ENCODE peak calls at places on chromosomes 4 and X, in five cellular contexts. C, L, H, M and V are unnamed samples.

GRCh38 chrX:68831405-68832100 is 2.7 kb downstream of the EFNB1 start:
- DNase-seq in L (peak), C (no peak), H (no peak), M (no peak), V (no peak)

GRCh38 chr4:67288964-67289363 is 256.3 kb downstream of the CENPC start:
- DNase-seq in M (peak), C (peak), H (no peak), L (no peak), V (no peak)

GRCh38 chrX:129808163-129808828 is 28.5 kb downstream of the SASH3 start:
- DNase-seq in C (no peak), H (no peak), M (no peak), L (no peak), V (no peak)

GRCh38 chr4:37628977-37629609 is 57.1 kb downstream of the RELL1 start:
- DNase-seq in L (peak), H (no peak), C (no peak), M (peak), V (peak)

GRCh38 chr4:96162631-96163030 is 322.7 kb downstream of the PDHA2 start:
- DNase-seq in L (no peak), C (no peak), M (no peak), H (no peak), V (no peak)

GRCh38 chr4:82899339-82899738 is 1.2 kb upstream of the THAP9 start:
- DNase-seq in H (no peak), C (no peak), M (no peak), L (no peak), V (peak)

GRCh38 chr4:151038452-151039157 is 23.5 kb upstream of the LRBA start:
- DNase-seq in L (no peak), C (no peak), M (no peak), H (no peak), V (no peak)

GRCh38 chrX:120517936-120518335 is 42.8 kb downstream of the CUL4B start:
- DNase-seq in L (no peak), C (no peak), H (no peak), M (no peak), V (peak)

GRCh38 chr4:10016169-10016568 is 5.1 kb downstream of the SLC2A9 start:
- DNase-seq in C (no peak), M (no peak), L (no peak), H (no peak), V (no peak)

GRCh38 chr4:7842384-7843279 is 97.0 kb downstream of the AFAP1 start:
- DNase-seq in C (no peak), M (no peak), H (no peak), L (peak), V (peak)

GRCh38 chr4:70706516-70706915 is 15.2 kb upstream of the RUFY3 start:
- DNase-seq in C (no peak), H (no peak), L (no peak), M (no peak), V (peak)

GRCh38 chr4:94558392-94558920 is 106.7 kb downstream of the PDLIM5 start:
- DNase-seq in C (no peak), L (no peak), M (no peak), H (no peak), V (no peak)

GRCh38 chr4:53994382-53994781 is 70.0 kb downstream of the CHIC2 start:
- DNase-seq in M (peak), H (no peak), C (no peak), L (no peak), V (peak)

GRCh38 chr4:25088342-25088952 is 57.7 kb upstream of the LGI2 start:
- DNase-seq in C (peak), H (no peak), L (no peak), M (peak), V (no peak)

GRCh38 chr4:84412062-84412461 is 87.0 kb downstream of the NKX6-1 start:
- DNase-seq in M (no peak), C (no peak), H (no peak), L (no peak), V (no peak)

GRCh38 chr4:10107111-10108091 is 9.2 kb downstream of the WDR1 start:
- DNase-seq in L (peak), C (no peak), M (no peak), H (no peak), V (no peak)

GRCh38 chrX:23118890-23119527 is 119.2 kb downstream of the DDX53 start:
- DNase-seq in H (no peak), L (no peak), C (no peak), M (no peak), V (no peak)

GRCh38 chrX:55867708-55868107 is 150.2 kb downstream of the RRAGB start:
- DNase-seq in L (no peak), C (no peak), H (no peak), M (no peak), V (no peak)

GRCh38 chr4:154490589-154491340 is 834 bp downstream of the DCHS2 start:
- DNase-seq in H (peak), L (peak), M (no peak), C (peak), V (no peak)

GRCh38 chr4:143089291-143089690 is 95.4 kb upstream of the USP38 start:
- DNase-seq in H (no peak), L (no peak), C (no peak), M (no peak), V (no peak)

GRCh38 chr4:55618546-55619143 is 17.5 kb downstream of the NMU start:
- DNase-seq in M (no peak), L (no peak), C (no peak), H (no peak), V (no peak)

GRCh38 chrX:37646254-37646653 is 39.3 kb upstream of the XK start:
- DNase-seq in M (no peak), L (no peak), C (no peak), H (no peak), V (no peak)

GRCh38 chr4:6192245-6192644 is 8.1 kb downstream of the JAKMIP1 start:
- DNase-seq in H (no peak), L (peak), C (no peak), M (no peak), V (no peak)

GRCh38 chr4:91812319-91812718 is 491.4 kb upstream of the GRID2 start:
- DNase-seq in C (no peak), H (no peak), L (no peak), M (no peak), V (no peak)

GRCh38 chr4:122796801-122797404 is 29.7 kb upstream of the FGF2 start:
- DNase-seq in L (no peak), M (no peak), C (no peak), H (no peak), V (no peak)

GRCh38 chrX:72158773-72159172 is 22.8 kb upstream of the PIN4 start:
- DNase-seq in H (no peak), M (no peak), C (no peak), L (no peak), V (no peak)

GRCh38 chr4:75948822-75949444 is 8.1 kb upstream of the NAAA start:
- DNase-seq in L (no peak), H (no peak), M (no peak), C (no peak), V (no peak)

GRCh38 chr4:160414516-160414915 is 1311.6 kb downstream of the RAPGEF2 start:
- DNase-seq in L (no peak), M (no peak), H (no peak), C (no peak), V (no peak)

GRCh38 chrX:17377047-17377692 is 2.2 kb downstream of the NHS start:
- DNase-seq in H (no peak), M (no peak), C (no peak), L (peak), V (peak)

GRCh38 chr4:150355404-150355803 is 226.5 kb upstream of the MAB21L2 start:
- DNase-seq in H (no peak), M (no peak), C (no peak), L (no peak), V (no peak)

GRCh38 chr4:139115226-139115625 is 61.8 kb downstream of the ELF2 start:
- DNase-seq in L (no peak), H (no peak), C (no peak), M (no peak), V (no peak)

GRCh38 chr4:143358419-143358818 is 21.7 kb downstream of the GAB1 start:
- DNase-seq in H (no peak), L (no peak), M (no peak), C (no peak), V (no peak)

GRCh38 chr4:2141762-2142520 is 82.8 kb downstream of the NAT8L start:
- DNase-seq in H (no peak), C (no peak), M (no peak), L (no peak), V (no peak)

GRCh38 chr4:4269326-4269725 is 20.6 kb downstream of the LYAR start:
- DNase-seq in L (no peak), C (no peak), M (no peak), H (no peak), V (no peak)

GRCh38 chr4:185265942-185266341 is 56.5 kb downstream of the SNX25 start:
- DNase-seq in L (no peak), C (no peak), M (peak), H (no peak), V (no peak)

GRCh38 chr4:80142396-80143304 is 54.7 kb upstream of the PRDM8 start:
- DNase-seq in M (no peak), C (no peak), L (no peak), H (no peak), V (peak)

GRCh38 chrX:77114501-77114900 is 332.7 kb upstream of the FGF16 start:
- DNase-seq in L (no peak), M (no peak), C (no peak), H (no peak), V (no peak)

GRCh38 chrX:112830540-112830939 is 10.1 kb downstream of the AMOT start:
- DNase-seq in L (no peak), C (no peak), M (no peak), H (no peak), V (no peak)

GRCh38 chrX:112834016-112834855 is 6.4 kb downstream of the AMOT start:
- DNase-seq in L (no peak), H (no peak), C (no peak), M (no peak), V (no peak)

GRCh38 chrX:112837531-112837930 is 3.1 kb downstream of the AMOT start:
- DNase-seq in C (no peak), H (no peak), M (no peak), L (no peak), V (no peak)

GRCh38 chrX:112834976-112835375 is 5.7 kb downstream of the AMOT start:
- DNase-seq in L (no peak), H (no peak), M (no peak), C (no peak), V (no peak)

GRCh38 chrX:112832481-112833095 is 8.0 kb downstream of the AMOT start:
- DNase-seq in L (no peak), H (no peak), C (no peak), M (no peak), V (no peak)
- TF ChIP-seq POLR2AphosphoS5 in L (no peak), H (no peak), C (no peak), M (no peak), V (no peak)

DNA sequence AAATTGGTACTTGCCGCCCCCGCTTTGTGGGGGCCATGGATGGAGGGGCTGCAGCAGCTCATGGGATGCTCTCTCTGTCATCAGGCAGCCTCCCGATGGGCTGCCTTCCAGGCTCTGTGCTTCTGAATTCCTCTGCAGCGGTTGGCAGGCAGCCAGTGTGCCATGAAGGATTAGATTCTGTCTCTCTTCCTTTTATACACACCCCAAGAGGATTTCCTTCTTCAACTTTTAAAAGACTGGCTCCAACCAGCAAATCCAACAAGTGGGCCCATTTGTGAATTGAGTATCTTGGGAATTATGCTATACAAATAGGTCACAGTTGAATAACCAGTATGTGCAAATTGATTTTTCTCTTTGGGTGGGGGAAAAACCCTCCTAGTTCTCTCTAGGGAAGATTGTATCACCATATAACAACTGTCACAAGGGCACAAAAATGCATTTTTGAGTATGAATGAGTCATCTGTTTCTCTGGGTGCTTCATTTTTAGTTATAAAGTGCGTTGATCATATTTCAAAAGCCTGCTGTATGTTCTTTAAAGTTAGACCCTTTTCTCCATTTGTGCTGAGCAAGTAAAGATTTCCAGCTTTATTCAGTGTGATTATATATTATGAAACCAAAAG is 96.8 kb upstream of the FAT1 start:
- DNase-seq in H (no peak), C (no peak), M (no peak), L (peak), V (peak)
- TF ChIP-seq POLR2AphosphoS5 in H (no peak), C (no peak), M (no peak), L (no peak), V (no peak)

GRCh38 chrX:1398431-1399340 is 6.8 kb upstream of the SLC25A6 start:
- DNase-seq in L (peak), M (no peak), C (no peak), H (no peak), V (no peak)
- TF ChIP-seq POLR2AphosphoS5 in L (no peak), M (no peak), C (peak), H (no peak), V (no peak)

GRCh38 chr4:157222764-157223145 is 2.2 kb downstream of the GRIA2 start:
- DNase-seq in H (no peak), L (no peak), C (no peak), M (no peak), V (peak)
- TF ChIP-seq POLR2AphosphoS5 in H (no peak), L (no peak), C (no peak), M (no peak), V (no peak)

DNA sequence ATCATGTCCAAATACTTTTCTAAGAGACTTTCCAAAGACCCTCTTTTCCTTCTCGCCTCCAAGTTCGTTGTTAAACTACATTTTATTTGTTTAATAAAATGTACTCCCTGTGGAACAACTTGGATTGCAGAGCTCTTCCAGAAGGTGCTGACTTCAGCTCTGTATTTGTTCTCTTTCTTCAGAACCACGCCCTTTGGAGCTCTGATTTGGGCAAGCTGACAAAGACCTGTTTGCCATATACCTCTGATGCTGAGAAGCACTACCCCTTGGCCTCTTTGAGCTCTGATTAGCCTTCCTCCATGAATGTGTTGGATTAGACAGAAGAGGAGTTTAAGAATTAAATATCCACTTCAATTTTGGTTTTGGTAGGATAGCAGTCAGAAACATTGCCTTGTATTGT is 815.1 kb upstream of the POU3F4 start:
- DNase-seq in H (no peak), C (no peak), L (no peak), M (no peak), V (no peak)
- TF ChIP-seq POLR2AphosphoS5 in H (no peak), C (no peak), L (no peak), M (no peak), V (no peak)

GRCh38 chrX:119238557-119238956 is 2.5 kb downstream of the PGRMC1 start:
- DNase-seq in L (no peak), C (no peak), H (no peak), M (no peak), V (no peak)
- TF ChIP-seq POLR2AphosphoS5 in L (no peak), C (no peak), H (no peak), M (no peak), V (no peak)

GRCh38 chr4:112817933-112818921 is 181.3 kb downstream of the LARP7 start:
- DNase-seq in L (peak), C (peak), M (peak), H (peak), V (peak)
- TF ChIP-seq POLR2AphosphoS5 in L (peak), C (peak), M (peak), H (peak), V (no peak)

GRCh38 chr4:77742054-77742453 is 77.1 kb downstream of the CNOT6L start:
- DNase-seq in C (no peak), L (no peak), M (no peak), H (no peak), V (no peak)
- TF ChIP-seq POLR2AphosphoS5 in C (no peak), L (no peak), M (no peak), H (no peak), V (no peak)

DNA sequence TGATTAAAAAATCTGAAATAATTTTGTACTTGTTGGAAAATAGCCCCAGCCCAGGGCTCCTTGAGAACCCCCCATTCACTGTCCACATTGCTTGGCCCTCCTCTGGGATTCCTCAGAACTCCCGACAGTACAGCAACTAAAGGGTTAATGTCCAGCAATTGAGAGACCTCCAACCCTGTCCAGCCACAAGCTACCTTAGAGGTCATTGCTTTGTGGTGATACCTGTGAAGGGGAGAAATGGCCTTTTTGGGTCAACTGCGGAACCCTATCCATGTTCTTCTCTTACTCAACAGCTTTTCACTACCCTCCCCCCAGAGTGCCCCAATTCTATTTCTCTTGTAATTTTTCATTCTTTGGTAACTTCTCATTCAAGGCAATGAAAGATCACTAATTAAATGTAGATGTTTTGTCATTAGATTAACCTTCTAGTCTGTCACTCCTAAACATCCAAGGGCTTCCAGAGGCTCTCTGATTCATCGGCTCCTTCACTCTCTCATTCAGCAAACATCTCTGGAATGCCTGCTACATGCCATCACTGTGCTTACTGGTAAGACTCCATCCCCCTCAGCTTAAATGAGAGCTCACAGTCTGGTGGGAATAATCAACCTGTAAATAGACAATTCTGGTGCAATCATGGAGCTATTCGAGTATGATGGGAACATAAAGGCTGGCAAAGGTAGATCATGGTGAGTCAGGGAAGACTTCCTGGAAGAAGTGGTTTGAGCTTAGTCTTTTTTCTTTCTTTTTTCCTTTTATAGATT is 241.4 kb upstream of the PGRMC2 start:
- DNase-seq in H (no peak), L (no peak), M (no peak), C (no peak), V (peak)
- TF ChIP-seq POLR2AphosphoS5 in H (no peak), L (peak), M (no peak), C (no peak), V (peak)

GRCh38 chr4:33400504-33400903 is 2680.3 kb downstream of the PCDH7 start:
- DNase-seq in H (no peak), C (no peak), M (no peak), L (no peak), V (no peak)
- TF ChIP-seq POLR2AphosphoS5 in H (no peak), C (no peak), M (no peak), L (no peak), V (no peak)